ENCODE peak calls at places on chromosome 12, in nine cellular contexts. V is chondrocyte, O is epithelial cell of proximal tubule, D is NCI-H774, G is NCI-H2029, Z is M059J, F is mesothelial cell of epicardium, X is SK-MEL-5, R is frontal cortex. N is an unnamed sample.
A peak's percentile ranks its signal among the peaks of the same experiment; 100 is the strongest.

GRCh38 chr12:94427520-94428381 is 31.9 kb downstream of the CEP83 start:
- DNase-seq in R (no peak), Z (peak; percentile 72), F (no peak), D (no peak), V (no peak), X (no peak), O (no peak), G (peak; percentile 61), N (no peak)

GRCh38 chr12:109732321-109733305 is 19.0 kb downstream of the FAM222A start:
- DNase-seq in V (peak; percentile 38), Z (no peak), D (no peak), G (no peak), R (no peak), F (peak; percentile 16), O (no peak), X (no peak), N (no peak)

GRCh38 chr12:18462437-18462836 is 201.1 kb downstream of the PIK3C2G start:
- DNase-seq in G (no peak), O (no peak), V (no peak), D (no peak), Z (peak; percentile 61), X (no peak), F (no peak), R (no peak), N (no peak)

GRCh38 chr12:109760031-109760929 is 46.7 kb downstream of the FAM222A start:
- DNase-seq in R (no peak), D (peak; percentile 72), O (no peak), G (peak; percentile 94), Z (no peak), X (no peak), F (no peak), V (peak; percentile 82), N (no peak)

GRCh38 chr12:103799504-103800251 is 41.4 kb downstream of the NT5DC3 start:
- DNase-seq in X (peak; percentile 25), O (peak; percentile 82), Z (peak; percentile 25), G (peak; percentile 97), R (no peak), D (peak; percentile 91), V (no peak), F (no peak), N (no peak)

GRCh38 chr12:95790912-95791849 is 617 bp upstream of the NTN4 start:
- DNase-seq in O (no peak), R (peak; percentile 17), V (no peak), X (no peak), Z (peak; percentile 44), F (peak; percentile 20), D (no peak), G (no peak), N (no peak)

GRCh38 chr12:15205341-15206010 is 15.7 kb downstream of the RERG start:
- DNase-seq in V (no peak), X (no peak), D (no peak), Z (no peak), R (no peak), F (no peak), O (no peak), G (no peak), N (no peak)

GRCh38 chr12:28390716-28391452 is 200.6 kb downstream of the CCDC91 start:
- DNase-seq in R (no peak), Z (no peak), V (no peak), X (no peak), D (no peak), F (no peak), G (no peak), O (no peak), N (no peak)

GRCh38 chr12:116882742-116883141 is 1.5 kb upstream of the HRK start:
- DNase-seq in V (no peak), Z (peak; percentile 57), G (no peak), X (peak; percentile 82), R (peak; percentile 61), O (no peak), D (no peak), F (no peak), N (no peak)

GRCh38 chr12:52066346-52067080 is 3.3 kb upstream of the ATG101 start:
- DNase-seq in D (no peak), R (no peak), O (no peak), X (no peak), G (no peak), V (no peak), Z (no peak), F (no peak), N (no peak)

GRCh38 chr12:14716848-14717444 is 20.5 kb upstream of the GUCY2C start:
- DNase-seq in Z (peak; percentile 36), X (peak; percentile 76), R (no peak), D (no peak), F (no peak), G (no peak), O (peak; percentile 9), V (no peak), N (no peak)

GRCh38 chr12:65643595-65644386 is 180.5 kb upstream of the HMGA2 start:
- DNase-seq in G (no peak), D (no peak), Z (peak; percentile 70), X (no peak), R (no peak), V (no peak), F (no peak), O (no peak), N (no peak)

GRCh38 chr12:70052931-70053497 is 190.2 kb upstream of the CNOT2 start:
- DNase-seq in D (no peak), O (peak; percentile 80), V (no peak), F (no peak), X (peak; percentile 15), R (peak; percentile 5), G (no peak), Z (peak; percentile 62), N (peak; percentile 65)

GRCh38 chr12:7749442-7749841 is 2.3 kb upstream of the CLEC4C start:
- DNase-seq in D (no peak), V (no peak), X (no peak), O (no peak), F (no peak), G (no peak), Z (no peak), R (no peak), N (no peak)

GRCh38 chr12:117090816-117091711 is 8.2 kb downstream of the TESC start:
- DNase-seq in V (peak; percentile 61), F (no peak), X (peak; percentile 86), O (peak; percentile 15), Z (no peak), D (no peak), G (no peak), R (no peak), N (peak; percentile 21)

GRCh38 chr12:49031573-49032161 is 13.1 kb upstream of the PRKAG1 start:
- DNase-seq in D (no peak), R (no peak), X (no peak), Z (no peak), F (no peak), G (no peak), V (peak; percentile 81), O (no peak), N (no peak)

GRCh38 chr12:524167-524951 is 64.6 kb downstream of the B4GALNT3 start:
- DNase-seq in G (peak; percentile 8), F (no peak), X (no peak), D (no peak), R (no peak), O (no peak), V (no peak), Z (peak; percentile 42), N (no peak)

GRCh38 chr12:1808798-1809480 is 11.4 kb upstream of the LRTM2 start:
- DNase-seq in V (peak; percentile 71), Z (no peak), F (no peak), O (no peak), G (no peak), R (no peak), D (no peak), X (no peak), N (no peak)

GRCh38 chr12:107593713-107594381 is 91.8 kb upstream of the PWP1 start:
- DNase-seq in X (peak; percentile 76), Z (no peak), O (no peak), V (no peak), F (no peak), R (no peak), D (no peak), G (no peak), N (no peak)

GRCh38 chr12:74847169-74847568 is 309.5 kb downstream of the ATXN7L3B start:
- DNase-seq in D (no peak), Z (no peak), O (peak; percentile 0), X (peak; percentile 17), V (no peak), F (no peak), G (no peak), R (no peak), N (no peak)

GRCh38 chr12:124379938-124380754 is 85.3 kb downstream of the RFLNA start:
- DNase-seq in G (no peak), F (no peak), X (peak; percentile 44), Z (peak; percentile 87), D (no peak), V (no peak), R (peak; percentile 83), O (no peak), N (no peak)

GRCh38 chr12:104064842-104065441 is 611 bp downstream of the HCFC2 start:
- DNase-seq in G (no peak), D (no peak), O (no peak), R (peak; percentile 20), X (no peak), V (no peak), Z (peak; percentile 26), F (no peak), N (no peak)

GRCh38 chr12:6736754-6737153 is 12.9 kb downstream of the COPS7A start:
- DNase-seq in O (no peak), X (no peak), G (no peak), F (no peak), D (no peak), R (no peak), V (no peak), Z (no peak), N (no peak)

N was measured in kidney epithelial cell.